ENCODE peak calls at places on chromosomes 6 and 20, in four cellular contexts. J is stomach, N is spleen, K is HCT116. C is an unnamed sample. For H3K4me1, the result is how much of the 10 kb centered on the place peaks cover.

GRCh38 chr6:68771426-68771825 is 136.3 kb downstream of the ADGRB3 start:
- DNase-seq in J (no peak), N (no peak), K (no peak), C (no peak)

GRCh38 chr20:35575958-35576357 is 34.1 kb downstream of the ERGIC3 start:
- DNase-seq in J (peak), N (no peak), K (no peak), C (peak)

GRCh38 chr6:42264146-42264851 is 46.6 kb upstream of the MRPS10 start:
- DNase-seq in J (no peak), N (no peak), K (no peak), C (no peak)

GRCh38 chr20:56409946-56410345 is 2.1 kb upstream of the CASS4 start:
- DNase-seq in J (no peak), N (no peak), K (no peak), C (no peak)

GRCh38 chr6:135162678-135163439 is 18.2 kb upstream of the MYB start:
- DNase-seq in J (peak), N (peak), K (peak), C (peak)

GRCh38 chr20:8376940-8377339 is 244.9 kb downstream of the PLCB1 start:
- DNase-seq in J (no peak), N (no peak), K (no peak), C (no peak)

GRCh38 chr20:63661108-63661507 is 3.0 kb downstream of the RTEL1 start:
- DNase-seq in J (no peak), N (no peak), K (no peak), C (no peak)

GRCh38 chr6:15952231-15953151 is 176.4 kb upstream of the MYLIP start:
- DNase-seq in J (no peak), N (no peak), K (no peak), C (no peak)

GRCh38 chr20:4021905-4022304 is 6.5 kb upstream of the RNF24 start:
- DNase-seq in J (no peak), N (no peak), K (no peak), C (no peak)

GRCh38 chr6:56915832-56916231 is 39.1 kb upstream of the BEND6 start:
- DNase-seq in J (no peak), N (no peak), K (no peak), C (no peak)

GRCh38 chr6:85464722-85465150 is 14.9 kb downstream of the NT5E start:
- DNase-seq in J (no peak), N (no peak), K (peak), C (no peak)

GRCh38 chr6:131819507-131820228 is 11.8 kb downstream of the ENPP1 start:
- DNase-seq in J (no peak), N (no peak), K (no peak), C (peak)

GRCh38 chr6:104887350-104887749 is 27.6 kb upstream of the HACE1 start:
- DNase-seq in J (no peak), N (no peak), K (no peak), C (peak)

GRCh38 chr6:145015739-145016558 is 719.4 kb downstream of the EPM2A start:
- DNase-seq in J (no peak), N (no peak), K (peak), C (no peak)

GRCh38 chr6:85396159-85396808 is 53.6 kb upstream of the NT5E start:
- DNase-seq in J (no peak), N (no peak), K (no peak), C (peak)

GRCh38 chr6:6600865-6601264 is 12.3 kb downstream of the LY86 start:
- DNase-seq in J (no peak), N (no peak), K (no peak), C (peak)

GRCh38 chr6:37624606-37625574 is 72.8 kb downstream of the MDGA1 start:
- DNase-seq in J (peak), N (peak), K (no peak), C (no peak)

GRCh38 chr6:170032706-170033309 is 258.1 kb downstream of the DLL1 start:
- DNase-seq in J (peak), N (peak), K (no peak), C (no peak)

GRCh38 chr20:9068232-9068781 is 580 bp upstream of the PLCB4 start:
- DNase-seq in J (peak), N (peak), K (no peak), C (no peak)

GRCh38 chr6:25882066-25882496 is 8.0 kb upstream of the SLC17A3 start:
- DNase-seq in J (peak), N (peak), K (no peak), C (no peak)

GRCh38 chr20:63933646-63934045 is 22.6 kb downstream of the UCKL1 start:
- DNase-seq in J (no peak), N (no peak), K (no peak), C (no peak)

GRCh38 chr6:170463101-170463721 is 89.9 kb downstream of the PSMB1 start:
- DNase-seq in J (no peak), N (peak), K (no peak), C (no peak)

GRCh38 chr6:110876170-110876773 is 1.7 kb downstream of the AMD1 start:
- DNase-seq in J (peak), N (peak), K (peak), C (peak)

GRCh38 chr20:52746768-52747167 is 225.4 kb upstream of the TSHZ2 start:
- DNase-seq in J (no peak), N (no peak), K (no peak), C (no peak)

GRCh38 chr6:170285482-170285881 is 5.4 kb downstream of the DLL1 start:
- DNase-seq in J (peak), N (peak), K (no peak), C (no peak)

GRCh38 chr20:58692579-58693225 is at the start of gene NPEPL1:
- DNase-seq in J (peak), N (peak), K (peak), C (no peak)

GRCh38 chr6:3752538-3753227 is 1.2 kb upstream of the PXDC1 start:
- DNase-seq in J (no peak), N (no peak), K (no peak), C (no peak)
- TF ChIP-seq POLR2AphosphoS5 in J (no peak), N (no peak), K (no peak), C (no peak)

GRCh38 chr20:41054463-41055230 is 26.0 kb downstream of the TOP1 start:
- DNase-seq in J (no peak), N (no peak), K (no peak), C (no peak)

GRCh38 chr20:41058007-41058673 is 29.5 kb downstream of the TOP1 start:
- DNase-seq in J (no peak), N (no peak), K (peak), C (peak)

GRCh38 chr20:41058674-41059008 is 30.0 kb downstream of the TOP1 start:
- DNase-seq in J (no peak), N (no peak), K (no peak), C (no peak)

GRCh38 chr20:41052742-41053419 is 24.3 kb downstream of the TOP1 start:
- DNase-seq in J (no peak), N (no peak), K (no peak), C (no peak)

DNA sequence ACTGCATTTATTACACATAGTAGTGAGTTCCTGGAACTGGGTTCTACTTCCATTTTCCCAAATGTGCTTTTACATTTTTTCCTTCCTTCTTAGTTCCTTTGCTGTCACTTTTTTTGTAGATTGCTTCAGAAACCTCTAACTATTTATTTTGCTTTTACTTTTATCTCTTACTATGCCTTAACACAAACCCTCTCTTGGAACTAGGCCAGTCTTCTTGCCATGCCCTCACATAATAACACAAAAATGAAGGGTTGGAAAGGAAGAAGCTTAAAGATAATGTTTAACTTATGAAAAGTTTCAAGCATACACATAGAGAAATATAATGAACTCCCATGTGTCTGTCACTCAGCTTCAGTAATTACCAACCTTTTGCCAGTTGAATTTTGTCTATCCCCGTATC is 27.1 kb downstream of the TOP1 start:
- DNase-seq in J (no peak), N (no peak), K (no peak), C (no peak)
- H3K4me1 ChIP-seq in J (half or more), N (half or more), K (under half), C (half or more)

GRCh38 chr6:3076320-3076719 is 8.0 kb downstream of the RIPK1 start:
- DNase-seq in J (no peak), N (no peak), K (no peak), C (no peak)

GRCh38 chr6:3073382-3073781 is 5.1 kb downstream of the RIPK1 start:
- DNase-seq in J (no peak), N (peak), K (no peak), C (no peak)

GRCh38 chr6:3071568-3071967 is 3.3 kb downstream of the RIPK1 start:
- DNase-seq in J (no peak), N (no peak), K (no peak), C (no peak)

GRCh38 chr6:3075522-3076113 is 7.3 kb downstream of the RIPK1 start:
- DNase-seq in J (no peak), N (no peak), K (no peak), C (peak)

DNA sequence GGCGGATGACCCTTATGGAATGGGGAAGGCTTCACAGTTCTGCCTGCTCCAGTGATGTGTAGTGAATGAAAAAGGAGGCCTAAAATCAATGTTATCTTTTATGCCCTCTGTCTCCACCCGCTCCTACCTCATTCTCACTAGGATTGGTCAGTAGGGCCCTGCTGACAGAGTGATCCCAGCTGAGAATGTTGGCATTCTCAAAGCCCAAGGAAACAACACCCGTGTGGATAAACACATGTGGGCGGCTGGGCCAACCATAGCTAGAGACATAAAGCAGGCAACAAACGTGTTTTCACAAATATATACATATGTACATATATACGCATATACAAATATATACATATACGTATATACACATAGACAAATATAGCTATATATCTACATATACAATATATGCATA is 4.5 kb downstream of the RIPK1 start:
- DNase-seq in J (no peak), N (no peak), K (no peak), C (no peak)
- TF ChIP-seq POLR2AphosphoS5 in J (no peak), N (no peak), K (no peak), C (no peak)

GRCh38 chr6:44661631-44662030 is 274.1 kb downstream of the CDC5L start:
- DNase-seq in J (no peak), N (no peak), K (no peak), C (no peak)
- H3K4me1 ChIP-seq in J (under half), N (under half), K (under half), C (under half)

DNA sequence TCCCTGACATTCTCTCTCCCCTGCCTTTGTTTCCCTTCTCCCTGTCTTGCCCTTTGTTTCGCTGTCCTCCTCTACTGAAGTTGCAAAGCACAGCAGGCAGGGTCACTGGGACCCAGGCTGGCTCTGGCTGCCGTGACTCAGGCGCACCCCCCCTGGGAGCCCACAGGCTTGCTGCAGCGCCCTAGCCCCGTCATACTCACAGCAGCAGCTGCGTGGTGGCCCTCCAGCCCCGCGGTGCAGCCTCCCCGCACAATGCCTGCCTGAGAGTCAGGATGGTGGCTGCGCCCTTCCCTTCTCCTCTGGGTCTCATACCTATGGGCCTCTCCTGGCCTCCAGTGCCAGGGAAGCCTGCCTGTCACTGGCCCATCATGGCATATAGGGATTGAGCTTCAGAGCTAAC is 41.7 kb downstream of the TXNDC5 start:
- DNase-seq in J (no peak), N (no peak), K (no peak), C (no peak)
- TF ChIP-seq POLR2AphosphoS5 in J (no peak), N (no peak), K (no peak), C (no peak)

GRCh38 chr6:53328375-53328774 is 20.4 kb downstream of the ELOVL5 start:
- DNase-seq in J (no peak), N (no peak), K (no peak), C (no peak)

GRCh38 chr6:53330137-53330536 is 18.6 kb downstream of the ELOVL5 start:
- DNase-seq in J (no peak), N (no peak), K (no peak), C (no peak)

GRCh38 chr6:53326372-53327016 is 22.3 kb downstream of the ELOVL5 start:
- DNase-seq in J (no peak), N (no peak), K (peak), C (no peak)

GRCh38 chr6:53325785-53326184 is 23.0 kb downstream of the ELOVL5 start:
- DNase-seq in J (no peak), N (no peak), K (no peak), C (no peak)

DNA sequence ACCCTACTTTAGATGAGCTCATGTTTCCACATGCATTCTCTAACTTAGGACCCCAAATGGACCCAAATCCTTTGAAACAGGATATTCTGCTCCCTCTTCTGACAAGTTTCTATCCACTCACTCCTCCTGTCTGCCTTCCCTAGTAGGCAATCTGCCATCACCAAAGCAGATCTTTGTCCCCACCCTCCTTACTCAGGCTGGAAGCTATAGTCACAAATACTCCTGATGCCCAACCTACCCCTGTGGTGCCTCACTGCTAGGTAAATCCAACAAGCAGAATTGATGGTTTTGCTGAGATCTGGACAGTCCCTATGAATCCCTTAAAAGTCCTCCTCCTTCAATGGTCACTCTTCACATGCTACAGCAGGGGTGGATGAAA is 21.7 kb downstream of the ELOVL5 start:
- DNase-seq in J (no peak), N (no peak), K (no peak), C (no peak)
- H3K4me1 ChIP-seq in J (under half), N (half or more), K (under half), C (under half)

C was measured in HepG2.